ENCODE peak calls at places on chromosomes 12 and 14, in four cellular contexts. T is K562; C is left ventricle myocardium superior; M is activated naive CD4-positive, alpha-beta T cell treated with anti-CD3 and anti-CD28 coated beads, Interleukin-2, amount 50 U/mL, for 72 hours. O is an unnamed sample.

GRCh38 chr12:106308611-106309010 is 6.1 kb downstream of the TCP11L2 start:
- ATAC-seq in T (no peak), C (peak; percentile 30), M (no peak), O (no peak)

GRCh38 chr12:3777206-3777809 is 24.4 kb upstream of the CRACR2A start:
- ATAC-seq in M (peak; percentile 58), T (no peak), C (peak; percentile 65), O (peak; percentile 83)

GRCh38 chr12:124391340-124392261 is 96.7 kb downstream of the RFLNA start:
- ATAC-seq in M (peak; percentile 46), C (no peak), T (peak; percentile 58), O (no peak)

GRCh38 chr14:74913986-74914573 is 9.0 kb downstream of the RPS6KL1 start:
- ATAC-seq in C (peak; percentile 52), M (no peak), T (peak; percentile 89), O (peak; percentile 93)

GRCh38 chr14:66403183-66403582 is 83.0 kb upstream of the CCDC196 start:
- ATAC-seq in M (peak; percentile 35), T (no peak), C (peak; percentile 43), O (peak; percentile 79)

GRCh38 chr12:70826156-70826555 is 94.4 kb downstream of the PTPRR start:
- ATAC-seq in C (no peak), M (no peak), T (no peak), O (no peak)

GRCh38 chr12:94204647-94205247 is 56.4 kb downstream of the PLXNC1 start:
- ATAC-seq in M (peak; percentile 31), T (no peak), C (no peak), O (peak; percentile 25)

GRCh38 chr12:52551466-52551865 is 1.5 kb downstream of the KRT71 start:
- ATAC-seq in C (peak; percentile 89), T (no peak), M (no peak), O (no peak)

GRCh38 chr14:101127239-101127638 is 223.7 kb upstream of the RTL1 start:
- ATAC-seq in C (no peak), T (no peak), M (no peak), O (peak; percentile 49)

GRCh38 chr12:123250471-123251383 is 17.5 kb downstream of the MTRFR start:
- ATAC-seq in M (no peak), T (peak; percentile 79), C (no peak), O (no peak)

O was measured in SK-N-SH treated with all-trans-retinoic acid at 6 μM for 48 hours.